ENCODE peak calls at places on chromosome 16, in four cellular contexts. T is endothelial cell of umbilical vein, N is GM23338, W is IMR-90. D is an unnamed sample.

GRCh38 chr16:58792188-58792587 is 58.1 kb upstream of the GOT2 start:
- DNase-seq in T (no peak), N (no peak), W (no peak), D (peak; percentile 54)

GRCh38 chr16:29664133-29664912 is 1.3 kb downstream of the SPN start:
- DNase-seq in T (no peak), N (no peak), W (no peak), D (peak; percentile 49)

GRCh38 chr16:21218135-21218534 is 6.8 kb upstream of the ZP2 start:
- DNase-seq in T (no peak), N (no peak), W (no peak), D (no peak)

GRCh38 chr16:4494746-4495490 is 18.7 kb downstream of the HMOX2 start:
- DNase-seq in T (no peak), N (no peak), W (peak; percentile 86), D (peak; percentile 83)

GRCh38 chr16:77732241-77732946 is 10.1 kb downstream of the NUDT7 start:
- DNase-seq in T (no peak), N (no peak), W (peak; percentile 95), D (no peak)

GRCh38 chr16:81675662-81676535 is 103.2 kb upstream of the PLCG2 start:
- DNase-seq in T (no peak), N (no peak), W (no peak), D (peak; percentile 60)

GRCh38 chr16:31476305-31477219 is 4.6 kb downstream of the TGFB1I1 start:
- DNase-seq in T (no peak), N (peak; percentile 88), W (no peak), D (peak; percentile 73)

GRCh38 chr16:85621698-85622433 is 8.7 kb downstream of the GSE1 start:
- DNase-seq in T (no peak), N (no peak), W (no peak), D (no peak)

GRCh38 chr16:61460020-61460419 is 576.2 kb downstream of the CDH8 start:
- DNase-seq in T (no peak), N (no peak), W (no peak), D (no peak)

GRCh38 chr16:57752581-57753447 is 17.2 kb downstream of the KATNB1 start:
- DNase-seq in T (no peak), N (no peak), W (no peak), D (no peak)

GRCh38 chr16:8894736-8895334 is 12.7 kb downstream of the LITAFD start:
- DNase-seq in T (no peak), N (no peak), W (no peak), D (no peak)

GRCh38 chr16:67804853-67805542 is 1.4 kb downstream of the RANBP10 start:
- DNase-seq in T (peak; percentile 41), N (no peak), W (peak; percentile 34), D (no peak)

GRCh38 chr16:56657555-56658430 is at the start of gene MT1F:
- DNase-seq in T (peak; percentile 35), N (peak; percentile 94), W (peak; percentile 28), D (no peak)

GRCh38 chr16:17205279-17206139 is 265.3 kb downstream of the XYLT1 start:
- DNase-seq in T (no peak), N (peak; percentile 74), W (peak; percentile 87), D (no peak)

GRCh38 chr16:76071690-76072089 is 205.5 kb upstream of the CNTNAP4 start:
- DNase-seq in T (no peak), N (no peak), W (no peak), D (no peak)

GRCh38 chr16:58449306-58449705 is 50.6 kb upstream of the NDRG4 start:
- DNase-seq in T (no peak), N (no peak), W (no peak), D (no peak)

DNA sequence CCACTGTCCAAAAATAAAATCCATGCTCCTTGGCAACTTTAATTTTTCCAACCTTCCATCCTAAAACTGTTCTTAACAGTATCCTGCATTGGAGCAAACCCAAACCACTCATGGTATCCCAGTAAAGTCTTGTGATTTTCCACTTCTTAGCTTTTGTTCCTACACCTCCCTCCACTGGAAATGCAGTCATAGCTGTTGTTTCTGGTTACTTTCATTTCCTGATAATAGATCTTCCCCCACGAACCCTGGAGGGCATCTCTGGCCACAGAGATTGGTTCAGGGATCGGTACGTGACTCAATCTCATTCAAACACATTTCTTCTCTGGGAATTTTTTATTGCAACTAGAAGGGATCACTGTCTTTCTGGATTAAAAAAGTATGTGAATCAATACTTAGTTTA is 276.0 kb downstream of the GRIN2A start:
- DNase-seq in T (no peak), N (no peak), W (no peak), D (no peak)
- H2AFZ ChIP-seq in T (no peak overlapping the region), N (no peak overlapping the region), W (no peak overlapping the region), D (no peak overlapping the region)

GRCh38 chr16:1424028-1424427 is 3.5 kb upstream of the UQCC4 start:
- DNase-seq in T (no peak), N (no peak), W (no peak), D (peak; percentile 53)

GRCh38 chr16:1420540-1421205 is at the start of gene UQCC4:
- DNase-seq in T (peak; percentile 99), N (peak; percentile 100), W (peak; percentile 99), D (peak; percentile 100)

GRCh38 chr16:1422076-1422475 is 1.5 kb upstream of the UQCC4 start:
- DNase-seq in T (no peak), N (no peak), W (no peak), D (no peak)

GRCh38 chr16:1416521-1416941 is 2.0 kb upstream of the UNKL start:
- DNase-seq in T (no peak), N (no peak), W (no peak), D (no peak)

DNA sequence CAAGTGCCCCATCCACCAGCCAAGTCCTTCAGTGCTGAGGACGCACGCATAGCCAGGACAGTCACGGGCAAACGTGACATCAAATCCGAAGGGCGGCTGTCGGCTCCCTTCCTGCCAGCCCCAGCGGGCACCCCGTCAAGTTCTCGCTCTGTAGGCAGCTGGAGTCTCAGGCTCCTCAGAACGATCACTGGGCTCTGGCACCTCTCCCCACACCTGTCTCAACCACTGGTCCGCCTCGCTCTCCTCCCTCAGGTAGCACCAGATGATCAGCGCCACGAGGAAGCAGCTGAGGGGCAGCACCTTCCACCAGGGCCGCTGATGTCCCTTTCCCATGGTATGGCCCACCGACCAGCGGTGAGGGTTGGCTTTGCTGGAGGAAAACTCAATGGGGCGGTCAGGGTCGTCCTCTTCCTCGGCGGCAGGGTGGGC is 422 bp downstream of the UQCC4 start:
- DNase-seq in T (no peak), N (no peak), W (no peak), D (peak; percentile 90)
- H2AFZ ChIP-seq in T (peak overlapping the region; percentile 2), N (peak overlapping the region; percentile 43), W (peak overlapping the region; percentile 97), D (peak overlapping the region; percentile 83)

DNA sequence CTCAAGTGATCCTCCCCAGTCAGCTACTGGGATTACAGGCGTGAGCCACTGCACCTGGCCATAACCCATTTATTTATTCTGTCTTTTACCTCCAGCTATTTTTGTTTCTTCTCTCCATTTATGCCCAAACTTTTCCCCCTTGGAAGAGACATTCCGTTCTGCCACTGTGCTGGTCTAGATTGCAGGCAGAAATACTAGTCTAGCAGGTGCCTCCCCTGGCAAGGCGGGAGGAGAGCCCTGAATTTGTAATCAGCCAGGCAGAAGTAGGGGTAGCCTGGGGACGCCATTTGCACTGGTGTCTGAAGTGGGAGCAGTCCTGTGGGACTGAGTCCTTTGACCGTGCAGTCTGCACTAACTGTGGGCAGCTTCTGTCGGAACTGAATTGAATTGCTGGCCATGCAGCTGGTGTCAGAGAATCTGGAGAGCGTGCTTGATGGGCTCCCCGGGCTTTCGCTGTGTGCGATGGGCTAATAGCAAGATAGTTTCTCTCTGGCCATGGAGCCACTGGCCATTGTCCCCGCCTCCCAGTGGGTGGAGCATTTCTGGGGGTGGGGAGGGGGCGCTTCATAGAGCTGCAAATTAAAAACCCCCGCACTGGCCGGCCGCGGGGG is 31.5 kb upstream of the LITAF start:
- DNase-seq in T (no peak), N (no peak), W (no peak), D (no peak)
- H2AFZ ChIP-seq in T (no peak overlapping the region), N (peak overlapping the region; percentile 72), W (peak overlapping the region; percentile 13), D (no peak overlapping the region)

DNA sequence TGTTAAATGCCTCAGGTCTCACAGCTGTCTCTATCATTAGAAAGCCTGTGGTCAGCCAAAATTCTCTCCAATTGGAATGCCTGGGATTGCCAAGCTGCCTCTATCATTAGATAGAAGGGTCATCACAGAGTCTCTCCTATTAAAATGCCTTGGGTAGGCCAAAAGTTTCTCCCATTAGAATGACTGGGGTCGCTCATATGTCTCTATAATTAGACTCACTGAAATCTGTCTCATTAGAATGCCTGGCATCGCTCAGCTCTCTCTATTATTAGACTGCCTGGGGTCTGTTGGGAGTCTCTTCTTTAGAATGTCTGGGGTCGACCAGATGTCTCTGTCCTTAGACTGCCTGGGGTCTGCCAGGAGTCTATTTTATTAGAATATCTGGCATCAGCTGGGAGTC is 2265.1 kb downstream of the TP53TG3F start:
- DNase-seq in T (no peak), N (no peak), W (no peak), D (no peak)
- H2AFZ ChIP-seq in T (no peak overlapping the region), N (no peak overlapping the region), W (no peak overlapping the region), D (no peak overlapping the region)

GRCh38 chr16:89373355-89374110 is 116.8 kb downstream of the ANKRD11 start:
- DNase-seq in T (peak; percentile 43), N (no peak), W (peak; percentile 55), D (peak; percentile 98)
- H2AFZ ChIP-seq in T (no peak overlapping the region), N (no peak overlapping the region), W (no peak overlapping the region), D (no peak overlapping the region)

DNA sequence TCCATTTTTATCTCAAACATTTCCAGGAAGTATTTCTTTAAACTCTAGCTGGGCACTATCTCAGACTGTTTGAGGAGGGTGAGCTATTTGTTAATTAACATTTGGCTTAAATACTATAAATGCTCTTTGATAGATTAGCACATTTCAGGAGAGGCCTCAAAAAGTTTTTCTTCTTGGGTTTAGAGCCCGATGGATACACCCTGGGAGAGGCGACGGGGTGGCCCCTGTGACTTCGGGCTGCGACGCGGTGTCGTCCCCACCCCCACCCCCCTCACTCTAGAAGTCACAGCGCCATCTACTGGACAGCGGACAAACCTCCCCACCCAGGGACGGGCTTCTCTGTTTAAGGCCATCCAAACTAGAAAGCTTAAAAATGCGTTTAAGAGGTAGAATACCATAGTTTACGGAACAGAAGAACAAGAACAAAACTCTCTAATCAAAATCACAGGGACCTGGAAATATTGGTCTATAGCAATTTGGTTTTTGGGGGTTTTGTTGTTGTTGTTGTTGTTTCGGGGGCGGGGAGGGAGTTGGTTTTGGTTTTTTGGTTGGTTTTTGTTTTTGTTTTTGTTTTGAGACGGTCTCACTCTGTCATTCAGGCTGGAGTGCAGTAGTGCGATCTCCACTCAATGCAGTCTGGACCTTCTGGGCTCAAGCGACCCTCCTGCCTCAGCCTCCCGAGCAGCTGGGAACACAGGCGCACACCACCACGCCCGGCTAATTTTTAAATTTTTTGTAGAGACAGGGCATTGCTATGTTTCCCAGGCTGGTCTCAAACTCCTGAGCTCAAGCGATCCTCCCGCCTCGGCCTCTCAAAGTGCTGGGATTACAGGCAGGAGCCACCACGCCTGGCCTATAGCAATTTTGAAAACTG is 254.4 kb downstream of the C16orf95 start:
- DNase-seq in T (peak; percentile 88), N (peak; percentile 93), W (peak; percentile 67), D (peak; percentile 97)
- H2AFZ ChIP-seq in T (peak overlapping the region; percentile 28), N (no peak overlapping the region), W (peak overlapping the region; percentile 74), D (peak overlapping the region; percentile 73)

GRCh38 chr16:88264641-88265285 is 118.0 kb upstream of the ZNF469 start:
- DNase-seq in T (peak; percentile 91), N (peak; percentile 62), W (peak; percentile 94), D (peak; percentile 93)
- H2AFZ ChIP-seq in T (peak overlapping the region; percentile 6), N (no peak overlapping the region), W (peak overlapping the region; percentile 51), D (peak overlapping the region; percentile 59)

GRCh38 chr16:66511615-66512500 is 38.1 kb downstream of the TK2 start:
- DNase-seq in T (peak; percentile 70), N (peak; percentile 75), W (peak; percentile 72), D (peak; percentile 87)
- H2AFZ ChIP-seq in T (no peak overlapping the region), N (no peak overlapping the region), W (peak overlapping the region; percentile 69), D (no peak overlapping the region)